ENCODE peak calls at places on chromosomes 13 and 19, in seven cellular contexts. O is left ventricle myocardium inferior; X is T-helper 2 cell treated with Interferon-gamma antibody and Interleukin-4, amounts not matched to agents 5 μg/mL and 100 μg/mL, for 36 hours; K is myocyte; C is NCI-H748 treated with DMSO at 0.1 percent for 48 hours; V is astrocyte of the spinal cord; R is WTC11. Y is an unnamed sample.

GRCh38 chr13:44312898-44313551 is 60.6 kb upstream of the SERP2 start:
- DNase-seq in O (no peak), X (no peak), K (peak), C (no peak), V (peak), R (no peak), Y (no peak)

GRCh38 chr13:94858856-94859811 is 146.8 kb upstream of the SOX21 start:
- DNase-seq in O (peak), X (no peak), K (peak), C (no peak), V (peak), R (no peak), Y (peak)

GRCh38 chr13:113470073-113470472 is 16.8 kb upstream of the ADPRHL1 start:
- DNase-seq in O (no peak), X (no peak), K (no peak), C (no peak), V (no peak), R (no peak), Y (no peak)

GRCh38 chr13:24650157-24650556 is 30.1 kb upstream of the ATP12A start:
- DNase-seq in O (no peak), X (no peak), K (no peak), C (no peak), V (peak), R (no peak), Y (no peak)

GRCh38 chr13:98216135-98216565 is 39.1 kb upstream of the RNF113B start:
- DNase-seq in O (peak), X (no peak), K (peak), C (no peak), V (peak), R (no peak), Y (no peak)

GRCh38 chr13:32838985-32839384 is 177.2 kb upstream of the KL start:
- DNase-seq in O (no peak), X (no peak), K (peak), C (peak), V (peak), R (no peak), Y (no peak)

GRCh38 chr19:29841559-29842367 is 30.0 kb downstream of the CCNE1 start:
- DNase-seq in O (no peak), X (no peak), K (peak), C (no peak), V (peak), R (no peak), Y (no peak)

GRCh38 chr13:112132619-112133018 is 65.7 kb downstream of the SOX1 start:
- DNase-seq in O (no peak), X (no peak), K (no peak), C (no peak), V (no peak), R (no peak), Y (no peak)

GRCh38 chr19:14354445-14354844 is 26.8 kb upstream of the ADGRE5 start:
- DNase-seq in O (no peak), X (no peak), K (no peak), C (no peak), V (no peak), R (no peak), Y (no peak)

GRCh38 chr13:38951525-38952313 is 38.9 kb downstream of the STOML3 start:
- DNase-seq in O (no peak), X (peak), K (no peak), C (no peak), V (no peak), R (no peak), Y (peak)

GRCh38 chr13:113400621-113401451 is 36.9 kb upstream of the GRTP1 start:
- DNase-seq in O (peak), X (no peak), K (peak), C (no peak), V (no peak), R (peak), Y (no peak)

GRCh38 chr13:63607153-63607552 is 2191.5 kb upstream of the PCDH20 start:
- DNase-seq in O (no peak), X (no peak), K (no peak), C (no peak), V (no peak), R (no peak), Y (no peak)

GRCh38 chr19:19420570-19421301 is 15.3 kb downstream of the GATAD2A start:
- DNase-seq in O (no peak), X (no peak), K (peak), C (no peak), V (no peak), R (no peak), Y (peak)

GRCh38 chr13:110472904-110473563 is 88.5 kb downstream of the RAB20 start:
- DNase-seq in O (no peak), X (no peak), K (peak), C (no peak), V (no peak), R (no peak), Y (no peak)

GRCh38 chr13:111668451-111668850 is 348.0 kb downstream of the TEX29 start:
- DNase-seq in O (no peak), X (no peak), K (no peak), C (no peak), V (no peak), R (no peak), Y (peak)

GRCh38 chr13:97905517-97905916 is 48.0 kb upstream of the IPO5 start:
- DNase-seq in O (no peak), X (no peak), K (no peak), C (no peak), V (no peak), R (no peak), Y (no peak)

GRCh38 chr13:71218960-71219359 is 648.0 kb downstream of the DACH1 start:
- DNase-seq in O (no peak), X (no peak), K (no peak), C (peak), V (no peak), R (peak), Y (no peak)

GRCh38 chr19:18589380-18590272 is 1.0 kb downstream of the REX1BD start:
- DNase-seq in O (peak), X (peak), K (peak), C (peak), V (peak), R (peak), Y (no peak)

GRCh38 chr19:10744222-10744847 is 26.5 kb downstream of the DNM2 start:
- DNase-seq in O (no peak), X (no peak), K (peak), C (no peak), V (no peak), R (no peak), Y (no peak)

GRCh38 chr19:38685666-38686529 is 38.4 kb downstream of the ACTN4 start:
- DNase-seq in O (no peak), X (no peak), K (peak), C (no peak), V (peak), R (no peak), Y (no peak)

GRCh38 chr19:11694533-11695439 is 44.0 kb downstream of the ZNF823 start:
- DNase-seq in O (peak), X (peak), K (peak), C (peak), V (peak), R (peak), Y (no peak)

GRCh38 chr13:109243311-109243951 is 543.0 kb downstream of the IRS2 start:
- DNase-seq in O (no peak), X (no peak), K (peak), C (no peak), V (peak), R (no peak), Y (no peak)

GRCh38 chr19:12611361-12611699 is 610 bp downstream of the ZNF791 start:
- DNase-seq in O (peak), X (no peak), K (peak), C (peak), V (peak), R (peak), Y (no peak)

GRCh38 chr19:8127311-8127710 is 22.1 kb downstream of the FBN3 start:
- DNase-seq in O (no peak), X (no peak), K (no peak), C (no peak), V (no peak), R (no peak), Y (no peak)

GRCh38 chr19:41928754-41929535 is 696 bp upstream of the ERFL start:
- DNase-seq in O (no peak), X (no peak), K (no peak), C (no peak), V (no peak), R (no peak), Y (peak)

GRCh38 chr13:21879263-21879914 is 208.5 kb downstream of the FGF9 start:
- DNase-seq in O (no peak), X (no peak), K (no peak), C (no peak), V (no peak), R (no peak), Y (no peak)

GRCh38 chr13:95948646-95949045 is 104.6 kb downstream of the UGGT2 start:
- DNase-seq in O (no peak), X (no peak), K (peak), C (no peak), V (peak), R (no peak), Y (no peak)

GRCh38 chr19:13637664-13638063 is 126.7 kb upstream of the MRI1 start:
- DNase-seq in O (no peak), X (no peak), K (no peak), C (no peak), V (no peak), R (no peak), Y (no peak)

GRCh38 chr13:66618702-66619101 is 611.4 kb downstream of the PCDH9 start:
- DNase-seq in O (no peak), X (no peak), K (peak), C (no peak), V (peak), R (no peak), Y (no peak)

GRCh38 chr13:65959305-65959704 is 1270.8 kb downstream of the PCDH9 start:
- DNase-seq in O (no peak), X (no peak), K (no peak), C (no peak), V (no peak), R (no peak), Y (no peak)

GRCh38 chr13:109877809-109878208 is 91.4 kb upstream of the IRS2 start:
- DNase-seq in O (no peak), X (no peak), K (no peak), C (no peak), V (no peak), R (no peak), Y (no peak)

GRCh38 chr19:48635263-48635965 is 1.8 kb downstream of the DBP start:
- DNase-seq in O (peak), X (peak), K (peak), C (peak), V (no peak), R (peak), Y (no peak)

GRCh38 chr19:13012390-13012689 is 17.1 kb downstream of the NFIX start:
- DNase-seq in O (no peak), X (no peak), K (no peak), C (no peak), V (no peak), R (no peak), Y (no peak)

GRCh38 chr13:82772802-82773201 is 1109.5 kb downstream of the SLITRK1 start:
- DNase-seq in O (no peak), X (no peak), K (peak), C (no peak), V (peak), R (no peak), Y (no peak)

GRCh38 chr13:94620286-94620896 is 18.7 kb downstream of the GPR180 start:
- DNase-seq in O (no peak), X (no peak), K (peak), C (peak), V (peak), R (peak), Y (no peak)

Y was measured in HL-60.